ENCODE peak calls at places on chromosomes 13 and 19, in four cellular contexts. One of them, this sample, is unnamed.

GRCh38 chr13:76398426-76398825 is 487.8 kb downstream of the KCTD12 start:
- DNase-seq in GM23338: no peak
- DNase-seq in right lobe of liver: no peak
- DNase-seq in heart right ventricle: no peak
- DNase-seq in this sample: no peak

GRCh38 chr19:1064661-1065605 is 2.0 kb upstream of the ARHGAP45 start:
- DNase-seq in GM23338: peak; percentile 90
- DNase-seq in right lobe of liver: peak; percentile 79
- DNase-seq in heart right ventricle: no peak
- DNase-seq in this sample: peak; percentile 71

GRCh38 chr13:82407321-82407720 is 1475.0 kb downstream of the SLITRK1 start:
- DNase-seq in GM23338: peak; percentile 15
- DNase-seq in right lobe of liver: no peak
- DNase-seq in heart right ventricle: no peak
- DNase-seq in this sample: no peak

GRCh38 chr13:28583661-28584091 is 75.3 kb upstream of the POMP start:
- DNase-seq in GM23338: peak; percentile 28
- DNase-seq in right lobe of liver: no peak
- DNase-seq in heart right ventricle: no peak
- DNase-seq in this sample: no peak

GRCh38 chr19:18091217-18091608 is 4.5 kb upstream of the IL12RB1 start:
- DNase-seq in GM23338: no peak
- DNase-seq in right lobe of liver: peak; percentile 82
- DNase-seq in heart right ventricle: peak; percentile 32
- DNase-seq in this sample: peak; percentile 57

GRCh38 chr13:50081106-50081898 is 66.1 kb downstream of the KCNRG start:
- DNase-seq in GM23338: peak; percentile 73
- DNase-seq in right lobe of liver: peak; percentile 79
- DNase-seq in heart right ventricle: peak; percentile 41
- DNase-seq in this sample: peak; percentile 54

GRCh38 chr19:1125601-1126533 is 22.1 kb downstream of the GPX4 start:
- DNase-seq in GM23338: no peak
- DNase-seq in right lobe of liver: no peak
- DNase-seq in heart right ventricle: no peak
- DNase-seq in this sample: no peak

GRCh38 chr13:29847501-29847983 is 2.9 kb downstream of the UBL3 start:
- DNase-seq in GM23338: no peak
- DNase-seq in right lobe of liver: no peak
- DNase-seq in heart right ventricle: peak; percentile 9
- DNase-seq in this sample: no peak

DNA sequence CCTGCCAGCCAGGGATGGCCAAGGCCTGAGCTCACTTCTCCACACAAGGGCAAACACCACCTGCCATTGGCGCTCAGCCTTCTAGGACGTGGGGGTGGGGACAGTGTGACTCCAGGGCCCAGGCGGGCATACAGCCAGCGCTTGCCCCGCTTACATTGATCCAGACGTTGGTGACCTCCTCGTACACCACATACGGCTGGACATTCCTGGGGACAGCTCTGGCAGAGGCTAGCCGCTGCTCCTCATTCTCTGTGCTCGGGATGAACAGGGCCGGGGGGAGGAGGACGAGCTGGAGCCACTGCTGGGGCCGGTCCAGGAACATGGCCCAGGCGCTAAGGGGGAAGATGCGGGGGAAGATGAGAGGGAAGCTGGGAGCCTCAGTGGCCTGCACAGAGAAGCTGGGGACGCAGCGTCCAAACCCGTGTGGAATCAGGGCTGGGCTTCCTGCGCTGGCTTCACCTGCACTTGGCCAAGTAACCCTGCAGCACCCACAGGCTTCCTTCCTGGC is 25.1 kb upstream of the MYDGF start:
- DNase-seq in GM23338: no peak
- DNase-seq in right lobe of liver: peak; percentile 90
- DNase-seq in heart right ventricle: no peak
- DNase-seq in this sample: no peak
- H3K4me1 ChIP-seq in GM23338: no peaks in the 10 kb centered on the region
- H3K4me1 ChIP-seq in right lobe of liver: peaks cover 34% of the 10 kb centered on the region
- H3K4me1 ChIP-seq in heart right ventricle: peaks cover 36% of the 10 kb centered on the region
- H3K4me1 ChIP-seq in this sample: no peaks in the 10 kb centered on the region

DNA sequence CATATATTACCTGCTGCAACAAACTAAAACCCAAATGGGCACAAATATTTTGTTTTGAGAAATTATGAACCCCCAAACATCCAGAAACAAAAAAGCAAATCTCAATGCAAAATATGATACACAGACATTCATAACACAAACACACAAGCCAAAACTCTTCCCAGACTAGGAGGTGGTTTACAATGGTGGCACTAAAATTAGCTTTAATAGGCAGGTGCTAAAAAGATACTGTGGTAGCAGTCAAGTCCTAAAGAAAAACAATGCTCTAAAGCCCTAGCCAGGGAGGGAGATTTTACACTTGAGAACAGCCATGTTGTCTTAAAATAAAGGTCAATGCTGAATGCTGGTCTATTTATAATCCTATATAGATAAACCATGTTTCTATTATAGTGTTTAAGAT is 65.0 kb downstream of the DOCK9 start:
- DNase-seq in GM23338: no peak
- DNase-seq in right lobe of liver: no peak
- DNase-seq in heart right ventricle: no peak
- DNase-seq in this sample: no peak
- H3K27ac ChIP-seq in GM23338: no peak overlapping the region
- H3K27ac ChIP-seq in right lobe of liver: no peak overlapping the region
- H3K27ac ChIP-seq in heart right ventricle: peak overlapping the region; percentile 11
- H3K27ac ChIP-seq in this sample: no peak overlapping the region

GRCh38 chr19:16542894-16543498 is 759 bp upstream of the CHERP start:
- DNase-seq in GM23338: no peak
- DNase-seq in right lobe of liver: no peak
- DNase-seq in heart right ventricle: no peak
- DNase-seq in this sample: no peak
- H3K4me1 ChIP-seq in GM23338: peaks cover 11% of the 10 kb centered on the region
- H3K4me1 ChIP-seq in right lobe of liver: peaks cover 13% of the 10 kb centered on the region
- H3K4me1 ChIP-seq in heart right ventricle: peaks cover 45% of the 10 kb centered on the region
- H3K4me1 ChIP-seq in this sample: peaks cover 13% of the 10 kb centered on the region

DNA sequence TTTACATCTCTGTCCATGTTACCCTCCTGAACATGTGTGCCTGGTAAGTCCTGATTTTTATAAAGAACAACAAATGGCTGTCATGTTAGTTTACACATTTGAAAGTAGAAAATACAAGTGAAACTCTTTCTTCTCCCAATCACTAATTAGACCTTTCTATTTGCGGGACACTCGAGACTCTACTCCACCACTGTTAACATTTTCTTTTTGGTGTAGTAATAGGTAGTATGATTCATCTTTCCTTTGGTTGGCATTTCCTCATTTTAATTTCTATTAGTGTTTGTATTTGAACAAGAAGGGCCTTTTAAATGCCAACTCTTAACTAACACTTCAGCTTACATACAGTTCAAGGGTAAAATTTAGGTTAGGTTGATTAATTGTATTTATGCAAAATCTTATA is 371.1 kb downstream of the PCDH9 start:
- DNase-seq in GM23338: no peak
- DNase-seq in right lobe of liver: no peak
- DNase-seq in heart right ventricle: no peak
- DNase-seq in this sample: no peak
- H3K27ac ChIP-seq in GM23338: no peak overlapping the region
- H3K27ac ChIP-seq in right lobe of liver: no peak overlapping the region
- H3K27ac ChIP-seq in heart right ventricle: no peak overlapping the region
- H3K27ac ChIP-seq in this sample: no peak overlapping the region

This sample was measured in lung.